ENCODE peak calls at places on chromosomes 11 and 22, in four cellular contexts. S is heart right ventricle, N is transverse colon, H is testis. L is an unnamed sample.

GRCh38 chr11:112519749-112520148 is 259.1 kb upstream of the PLET1 start:
- DNase-seq in N (no peak), H (no peak), S (no peak), L (no peak)

GRCh38 chr22:31269892-31270574 is 22.3 kb downstream of the PIK3IP1 start:
- DNase-seq in H (no peak), S (no peak), N (no peak), L (no peak)

GRCh38 chr11:69774354-69775162 is 583 bp downstream of the FGF4 start:
- DNase-seq in H (no peak), S (no peak), N (no peak), L (no peak)

GRCh38 chr11:471468-472145 is 21.5 kb downstream of the PTDSS2 start:
- DNase-seq in N (no peak), H (no peak), S (no peak), L (no peak)

GRCh38 chr22:20405931-20406685 is 12.2 kb downstream of the ZNF74 start:
- DNase-seq in N (no peak), S (no peak), H (no peak), L (no peak)

GRCh38 chr11:78453140-78453935 is 35.7 kb upstream of the GAB2 start:
- DNase-seq in N (no peak), S (no peak), H (no peak), L (no peak)

GRCh38 chr11:102760355-102761035 is 19.9 kb downstream of the MMP10 start:
- DNase-seq in H (no peak), S (no peak), N (no peak), L (no peak)

GRCh38 chr11:32796425-32796824 is 2.0 kb upstream of the CCDC73 start:
- DNase-seq in H (no peak), S (no peak), N (no peak), L (no peak)

GRCh38 chr11:68469122-68469521 is 8.6 kb downstream of the PPP6R3 start:
- DNase-seq in S (no peak), N (no peak), H (no peak), L (no peak)

GRCh38 chr22:44098021-44098739 is 74.1 kb downstream of the PARVB start:
- DNase-seq in N (no peak), S (no peak), H (no peak), L (no peak)

GRCh38 chr11:127919206-127920000 is 668.0 kb downstream of the ETS1 start:
- DNase-seq in N (no peak), S (no peak), H (no peak), L (no peak)

GRCh38 chr22:48779661-48780596 is 1047.7 kb downstream of the BRD1 start:
- DNase-seq in N (no peak), S (no peak), H (no peak), L (no peak)

GRCh38 chr11:130066338-130066737 is 3.4 kb upstream of the APLP2 start:
- DNase-seq in H (no peak), S (no peak), N (peak; percentile 32), L (no peak)

GRCh38 chr11:86592047-86592564 is 80.3 kb downstream of the ME3 start:
- DNase-seq in N (no peak), S (no peak), H (no peak), L (no peak)

GRCh38 chr22:44885806-44886360 is 123.9 kb downstream of the PHF21B start:
- DNase-seq in H (no peak), N (no peak), S (no peak), L (no peak)

GRCh38 chr11:80186687-80187086 is 745.9 kb upstream of the TENM4 start:
- DNase-seq in N (no peak), S (no peak), H (no peak), L (no peak)

GRCh38 chr11:116644948-116645305 is 127.9 kb downstream of the BUD13 start:
- DNase-seq in N (no peak), H (no peak), S (no peak), L (peak; percentile 62)

GRCh38 chr11:7332451-7332850 is 80.7 kb downstream of the SYT9 start:
- DNase-seq in N (no peak), S (no peak), H (no peak), L (no peak)

GRCh38 chr11:74371269-74372039 is 26.8 kb downstream of the PGM2L1 start:
- DNase-seq in N (no peak), H (no peak), S (no peak), L (no peak)

GRCh38 chr11:132024587-132025295 is 654.3 kb downstream of the NTM start:
- DNase-seq in H (no peak), S (no peak), N (no peak), L (no peak)

GRCh38 chr22:44385781-44386180 is 73.0 kb upstream of the SHISAL1 start:
- DNase-seq in H (no peak), N (no peak), S (no peak), L (no peak)

GRCh38 chr11:126821832-126822231 is 178.7 kb downstream of the KIRREL3 start:
- DNase-seq in N (no peak), S (no peak), H (no peak), L (no peak)

GRCh38 chr11:13140873-13141655 is 131.9 kb downstream of the RASSF10 start:
- DNase-seq in N (peak; percentile 24), S (no peak), H (no peak), L (no peak)

GRCh38 chr11:71367756-71368155 is 80.4 kb downstream of the DHCR7 start:
- DNase-seq in S (no peak), H (no peak), N (no peak), L (no peak)

GRCh38 chr11:38252620-38253019 is 1654.6 kb upstream of the RAG2 start:
- DNase-seq in N (no peak), H (no peak), S (no peak), L (no peak)

GRCh38 chr11:110186867-110187266 is 93.7 kb downstream of the ZC3H12C start:
- DNase-seq in S (no peak), N (no peak), H (no peak), L (no peak)

GRCh38 chr11:108624196-108624925 is 30.8 kb upstream of the EXPH5 start:
- DNase-seq in H (no peak), S (no peak), N (peak; percentile 66), L (no peak)

GRCh38 chr11:101428918-101429317 is 154.9 kb downstream of the TRPC6 start:
- DNase-seq in N (no peak), H (no peak), S (no peak), L (no peak)

GRCh38 chr11:94768602-94769511 is 701 bp downstream of the AMOTL1 start:
- DNase-seq in H (peak; percentile 36), S (peak; percentile 58), N (peak; percentile 15), L (peak; percentile 49)

GRCh38 chr11:64206457-64207246 is at the start of gene FERMT3:
- DNase-seq in S (peak; percentile 61), N (peak; percentile 90), H (peak; percentile 38), L (no peak)

GRCh38 chr22:21446128-21446826 is 20.9 kb upstream of the TMEM191C start:
- DNase-seq in H (peak; percentile 12), N (no peak), S (peak; percentile 0), L (no peak)

GRCh38 chr22:49106136-49106930 is 721.3 kb downstream of the BRD1 start:
- DNase-seq in S (no peak), H (no peak), N (no peak), L (no peak)

GRCh38 chr11:58905141-58905715 is 34.1 kb upstream of the GLYATL1 start:
- DNase-seq in H (peak; percentile 26), N (no peak), S (peak; percentile 6), L (peak; percentile 47)

GRCh38 chr11:104320956-104321355 is 157.0 kb upstream of the PDGFD start:
- DNase-seq in S (no peak), H (no peak), N (no peak), L (no peak)

GRCh38 chr11:45361551-45361950 is 75.4 kb upstream of the SYT13 start:
- DNase-seq in N (no peak), H (no peak), S (no peak), L (no peak)

GRCh38 chr11:45354976-45355705 is 69.0 kb upstream of the SYT13 start:
- DNase-seq in S (peak; percentile 91), H (peak; percentile 93), N (peak; percentile 88), L (peak; percentile 93)

DNA sequence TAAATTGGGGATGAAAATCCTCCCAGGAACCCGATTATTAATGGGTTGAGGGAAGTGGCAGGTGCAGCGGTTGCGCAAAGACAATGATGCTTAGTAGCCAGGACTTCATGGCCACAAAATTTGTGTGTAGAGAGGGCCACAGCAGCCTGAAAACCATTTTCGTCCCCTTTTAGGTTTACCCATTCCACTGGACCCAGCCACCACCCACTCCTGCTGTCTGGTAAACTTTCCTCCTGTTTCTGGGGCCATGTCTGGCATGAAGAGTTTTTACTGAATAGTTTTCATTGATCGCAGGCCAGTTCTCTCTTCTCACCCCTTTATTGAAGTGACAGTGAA is 69.5 kb upstream of the SYT13 start:
- DNase-seq in S (no peak), N (no peak), H (no peak), L (no peak)
- H3K27ac ChIP-seq in S (peak overlapping the region; percentile 61), N (peak overlapping the region; percentile 60), H (peak overlapping the region; percentile 42), L (peak overlapping the region; percentile 62)

GRCh38 chr11:111494040-111494439 is 18.1 kb downstream of the BTG4 start:
- DNase-seq in N (no peak), H (no peak), S (no peak), L (no peak)
- TF ChIP-seq CTCF in N (no peak), H (no peak), S (no peak), L (no peak)

GRCh38 chr11:57310630-57311086 is 14.1 kb downstream of the TNKS1BP1 start:
- DNase-seq in N (no peak), S (no peak), H (peak; percentile 37), L (no peak)
- H3K27ac ChIP-seq in N (peak overlapping the region; percentile 87), S (peak overlapping the region; percentile 69), H (peak overlapping the region; percentile 85), L (peak overlapping the region; percentile 64)

GRCh38 chr22:37331811-37332536 is 49.7 kb downstream of the CYTH4 start:
- DNase-seq in N (no peak), S (no peak), H (no peak), L (no peak)

GRCh38 chr22:37329239-37330140 is 47.2 kb downstream of the CYTH4 start:
- DNase-seq in N (no peak), S (no peak), H (no peak), L (peak; percentile 36)

GRCh38 chr22:37331034-37331428 is 48.7 kb downstream of the CYTH4 start:
- DNase-seq in H (no peak), N (no peak), S (no peak), L (no peak)

GRCh38 chr22:37328017-37328416 is 45.7 kb downstream of the CYTH4 start:
- DNase-seq in N (no peak), H (no peak), S (no peak), L (no peak)

DNA sequence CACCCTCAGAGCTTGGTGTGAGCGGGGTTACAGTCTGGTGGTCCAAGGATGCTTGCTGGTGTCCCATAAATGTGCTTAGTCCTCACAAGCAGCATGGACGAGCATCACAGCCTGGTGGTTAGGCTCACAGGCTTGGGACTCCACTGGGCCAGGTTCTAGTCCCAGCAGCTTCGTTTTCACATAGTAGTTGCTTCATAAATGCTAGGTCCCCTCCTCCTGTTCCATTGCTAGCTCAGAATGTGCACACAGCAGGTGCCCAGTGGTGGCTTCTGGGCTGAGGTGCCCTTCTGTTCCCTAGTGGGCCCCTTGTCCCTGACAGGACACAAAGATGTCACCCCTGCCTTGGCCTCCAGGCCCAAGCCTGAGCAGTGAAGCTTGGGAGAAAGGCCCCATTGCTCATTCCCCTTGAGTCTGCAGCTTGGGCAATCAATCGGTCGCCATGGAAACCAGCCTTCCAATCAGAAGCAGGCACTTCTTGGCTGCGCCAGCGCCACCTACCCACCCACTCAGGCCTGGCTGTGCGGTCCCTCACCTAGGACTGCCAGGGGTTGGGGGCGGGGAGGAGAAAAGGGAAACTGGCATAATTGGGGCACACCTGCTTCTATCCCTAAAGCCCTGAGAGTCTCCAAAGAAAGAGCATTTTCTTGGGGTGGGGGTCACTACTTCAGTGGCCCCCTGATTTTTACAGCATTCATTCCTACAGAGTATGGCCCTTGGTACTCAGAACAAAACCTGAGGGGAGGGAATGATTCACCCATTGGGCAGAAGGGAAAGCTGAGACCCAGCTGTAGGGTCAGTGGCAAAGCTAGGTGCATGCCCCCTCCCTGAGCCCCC is 48.1 kb downstream of the CYTH4 start:
- DNase-seq in S (no peak), H (peak; percentile 32), N (peak; percentile 22), L (peak; percentile 85)
- TF ChIP-seq CTCF in S (no peak), H (no peak), N (no peak), L (peak; percentile 62)